ENCODE peak calls at places on chromosome 17, in ten cellular contexts. M, T, G, F, V, H, Q, S, B and W are unnamed samples.

GRCh38 chr17:57956311-57957119 is 1.3 kb upstream of the CUEDC1 start:
- DNase-seq in M (no peak), F (no peak), V (no peak), S (no peak), H (no peak), G (no peak), B (no peak), T (no peak), Q (peak), W (no peak)

GRCh38 chr17:81518785-81519283 is 6.2 kb upstream of the ACTG1 start:
- DNase-seq in Q (no peak), S (no peak), B (peak), T (no peak), M (no peak), H (peak), G (peak), V (no peak), F (no peak), W (no peak)

GRCh38 chr17:2058521-2059124 is 3.7 kb downstream of the HIC1 start:
- DNase-seq in S (peak), M (no peak), G (peak), F (peak), H (no peak), T (peak), V (no peak), Q (no peak), B (peak), W (no peak)

GRCh38 chr17:67649891-67650290 is 67.8 kb upstream of the NOL11 start:
- DNase-seq in H (no peak), S (no peak), T (no peak), G (no peak), V (no peak), M (no peak), B (no peak), Q (no peak), F (no peak), W (no peak)

GRCh38 chr17:81253358-81254131 is 14.4 kb downstream of the NDUFAF8 start:
- DNase-seq in B (peak), S (peak), G (peak), M (no peak), H (peak), Q (peak), V (peak), T (peak), F (no peak), W (no peak)

GRCh38 chr17:58541249-58541648 is 26.8 kb upstream of the MTMR4 start:
- DNase-seq in V (no peak), T (no peak), S (no peak), H (peak), M (no peak), F (no peak), Q (no peak), G (no peak), B (no peak), W (no peak)

GRCh38 chr17:55717898-55718735 is 4.5 kb downstream of the TMEM100 start:
- DNase-seq in V (peak), Q (no peak), B (peak), G (peak), H (peak), S (peak), F (peak), M (peak), T (peak), W (peak)

GRCh38 chr17:4509402-4509801 is 10.7 kb downstream of the SPNS2 start:
- DNase-seq in Q (no peak), M (no peak), G (peak), F (no peak), T (no peak), V (no peak), B (no peak), S (no peak), H (no peak), W (no peak)

GRCh38 chr17:6661464-6661848 is 9.9 kb downstream of the C17orf100 start:
- DNase-seq in T (no peak), Q (no peak), M (no peak), S (no peak), F (no peak), V (no peak), H (no peak), G (no peak), B (no peak), W (no peak)

GRCh38 chr17:4895676-4896331 is 3.5 kb upstream of the C17orf107 start:
- DNase-seq in V (no peak), F (no peak), H (no peak), Q (no peak), B (no peak), G (no peak), S (no peak), T (no peak), M (no peak), W (no peak)

GRCh38 chr17:48575066-48575582 is 3.0 kb downstream of the HOXB4 start:
- DNase-seq in H (no peak), M (no peak), G (no peak), S (no peak), B (no peak), F (no peak), Q (no peak), T (no peak), V (no peak), W (no peak)

GRCh38 chr17:7889166-7889584 is 586 bp downstream of the CHD3 start:
- DNase-seq in B (peak), G (peak), F (no peak), H (peak), Q (no peak), S (peak), V (peak), M (no peak), T (no peak), W (peak)

GRCh38 chr17:41835214-41835799 is 725 bp downstream of the NT5C3B start:
- DNase-seq in S (no peak), V (peak), T (no peak), Q (no peak), F (no peak), G (no peak), M (no peak), B (no peak), H (no peak), W (no peak)

GRCh38 chr17:79028496-79029326 is 4.7 kb downstream of the C1QTNF1 start:
- DNase-seq in G (peak), B (no peak), V (no peak), Q (no peak), H (peak), M (no peak), S (peak), F (no peak), T (no peak), W (peak)

GRCh38 chr17:79842656-79843474 is 3.6 kb upstream of the CBX4 start:
- DNase-seq in H (peak), B (no peak), G (peak), F (no peak), S (no peak), T (no peak), M (peak), V (no peak), Q (no peak), W (no peak)

GRCh38 chr17:29158515-29159275 is 21.5 kb downstream of the MYO18A start:
- DNase-seq in S (peak), T (no peak), F (no peak), G (peak), Q (no peak), V (peak), M (no peak), B (peak), H (peak), W (peak)

GRCh38 chr17:41917957-41918391 is 777 bp downstream of the ACLY start:
- DNase-seq in F (no peak), V (peak), B (peak), T (peak), S (peak), G (peak), M (peak), H (peak), Q (peak), W (peak)

GRCh38 chr17:37094391-37094790 is 145.6 kb downstream of the AATF start:
- DNase-seq in M (no peak), B (no peak), Q (no peak), S (no peak), G (no peak), F (no peak), H (no peak), V (no peak), T (no peak), W (no peak)

GRCh38 chr17:65554568-65555223 is 6.8 kb downstream of the AXIN2 start:
- DNase-seq in H (no peak), M (no peak), F (no peak), T (no peak), B (no peak), S (no peak), V (no peak), G (peak), Q (no peak), W (peak)

GRCh38 chr17:50274142-50274944 is at the start of gene TMEM92:
- DNase-seq in V (no peak), M (peak), Q (no peak), H (peak), F (no peak), G (no peak), T (no peak), S (no peak), B (no peak), W (no peak)

GRCh38 chr17:59827721-59828477 is 64.8 kb downstream of the TUBD1 start:
- DNase-seq in B (peak), G (no peak), S (no peak), V (no peak), M (no peak), F (no peak), T (no peak), Q (no peak), H (peak), W (no peak)

GRCh38 chr17:65163990-65164495 is 26.9 kb downstream of the RGS9 start:
- DNase-seq in M (no peak), F (no peak), T (no peak), S (peak), B (no peak), V (peak), Q (peak), G (no peak), H (peak), W (no peak)

GRCh38 chr17:40552806-40553693 is 12.2 kb downstream of the CCR7 start:
- DNase-seq in Q (no peak), F (no peak), B (no peak), V (no peak), M (no peak), G (no peak), H (no peak), S (no peak), T (no peak), W (peak)

GRCh38 chr17:74813793-74814192 is 37.6 kb upstream of the NAT9 start:
- DNase-seq in Q (no peak), M (no peak), F (no peak), B (no peak), H (no peak), T (no peak), G (no peak), V (no peak), S (no peak), W (no peak)

GRCh38 chr17:16040710-16041251 is 41.2 kb downstream of the TTC19 start:
- DNase-seq in F (no peak), M (no peak), G (no peak), S (peak), Q (no peak), H (no peak), V (no peak), B (no peak), T (no peak), W (peak)

GRCh38 chr17:74042744-74043486 is 160.6 kb upstream of the RPL38 start:
- DNase-seq in S (peak), T (no peak), V (peak), G (no peak), B (peak), Q (no peak), M (no peak), H (peak), F (no peak), W (peak)

GRCh38 chr17:82441686-82442487 is 8.7 kb downstream of the CYBC1 start:
- DNase-seq in Q (no peak), S (no peak), T (no peak), F (no peak), V (no peak), H (no peak), G (peak), B (no peak), M (no peak), W (no peak)

GRCh38 chr17:80442764-80443163 is 27.8 kb downstream of the ENDOV start:
- DNase-seq in T (no peak), V (no peak), F (no peak), B (no peak), M (no peak), H (no peak), S (no peak), Q (no peak), G (no peak), W (no peak)

GRCh38 chr17:10114931-10115535 is 83.4 kb downstream of the GAS7 start:
- DNase-seq in V (peak), G (peak), S (peak), Q (peak), T (peak), H (no peak), M (no peak), B (no peak), F (peak), W (peak)

GRCh38 chr17:80746262-80746935 is 201.8 kb downstream of the RPTOR start:
- DNase-seq in M (no peak), T (no peak), S (no peak), H (no peak), F (no peak), Q (no peak), G (no peak), B (no peak), V (no peak), W (no peak)

GRCh38 chr17:37485938-37486570 is 3.6 kb upstream of the DUSP14 start:
- DNase-seq in G (no peak), Q (no peak), V (no peak), T (no peak), F (no peak), B (no peak), S (no peak), H (no peak), M (no peak), W (peak)

GRCh38 chr17:76445697-76446448 is 7.1 kb downstream of the UBE2O start:
- DNase-seq in G (no peak), S (no peak), F (no peak), Q (no peak), B (no peak), H (no peak), M (no peak), T (no peak), V (no peak), W (no peak)

GRCh38 chr17:65495255-65496060 is 66.0 kb downstream of the AXIN2 start:
- DNase-seq in F (no peak), S (no peak), H (no peak), M (peak), T (no peak), Q (no peak), V (no peak), B (no peak), G (no peak), W (no peak)

GRCh38 chr17:67125417-67125816 is 81.1 kb downstream of the CACNG1 start:
- DNase-seq in H (no peak), G (no peak), S (no peak), V (no peak), F (no peak), M (no peak), Q (no peak), B (no peak), T (no peak), W (no peak)

GRCh38 chr17:351436-351713 is 1.2 kb downstream of the RPH3AL start:
- DNase-seq in B (no peak), Q (no peak), F (no peak), G (no peak), T (no peak), H (no peak), V (no peak), M (no peak), S (no peak), W (no peak)